ENCODE peak calls at places on chromosomes 3 and 15, in six cellular contexts. Y, E, R, P, H and I are unnamed samples.

GRCh38 chr3:177051419-177051818 is 145.9 kb downstream of the TBL1XR1 start:
- DNase-seq in Y (no peak), E (no peak), R (no peak), P (no peak), H (no peak), I (no peak)

GRCh38 chr3:62159693-62160092 is 213.7 kb downstream of the FEZF2 start:
- DNase-seq in Y (no peak), E (peak), R (no peak), P (no peak), H (peak), I (no peak)

GRCh38 chr3:111284485-111285187 is 213.0 kb downstream of the NECTIN3 start:
- DNase-seq in Y (no peak), E (no peak), R (no peak), P (no peak), H (no peak), I (no peak)

GRCh38 chr3:197028711-197029510 is 706 bp downstream of the MELTF start:
- DNase-seq in Y (no peak), E (no peak), R (peak), P (peak), H (no peak), I (peak)

GRCh38 chr3:188164248-188164687 is 10.3 kb downstream of the LPP start:
- DNase-seq in Y (no peak), E (no peak), R (no peak), P (peak), H (no peak), I (no peak)

GRCh38 chr3:156176048-156176447 is 55.7 kb downstream of the KCNAB1 start:
- DNase-seq in Y (no peak), E (no peak), R (no peak), P (no peak), H (no peak), I (no peak)

GRCh38 chr15:78976691-78977090 is 31.8 kb upstream of the CTSH start:
- DNase-seq in Y (no peak), E (no peak), R (no peak), P (no peak), H (no peak), I (no peak)

GRCh38 chr3:152244156-152244888 is 24.4 kb upstream of the MBNL1 start:
- DNase-seq in Y (no peak), E (no peak), R (no peak), P (no peak), H (no peak), I (no peak)

GRCh38 chr15:43370310-43370974 is 401 bp downstream of the ZSCAN29 start:
- DNase-seq in Y (peak), E (peak), R (peak), P (no peak), H (peak), I (peak)

GRCh38 chr15:82045179-82045891 is 483 bp downstream of the MEX3B start:
- DNase-seq in Y (peak), E (peak), R (peak), P (peak), H (peak), I (peak)

GRCh38 chr15:51030649-51031316 is 63.9 kb downstream of the TNFAIP8L3 start:
- DNase-seq in Y (no peak), E (peak), R (no peak), P (no peak), H (no peak), I (no peak)

GRCh38 chr3:56411147-56411546 is 57.1 kb downstream of the ERC2 start:
- DNase-seq in Y (no peak), E (no peak), R (no peak), P (no peak), H (no peak), I (no peak)

GRCh38 chr3:123380261-123380660 is 68.6 kb downstream of the ADCY5 start:
- DNase-seq in Y (no peak), E (no peak), R (no peak), P (no peak), H (no peak), I (no peak)

GRCh38 chr3:53162672-53163458 is 1.9 kb downstream of the PRKCD start:
- DNase-seq in Y (no peak), E (no peak), R (no peak), P (peak), H (no peak), I (no peak)

GRCh38 chr3:9036327-9037112 is 73.2 kb upstream of the RAD18 start:
- DNase-seq in Y (no peak), E (peak), R (no peak), P (no peak), H (peak), I (no peak)

GRCh38 chr3:108241146-108241545 is 18.9 kb upstream of the IFT57 start:
- DNase-seq in Y (no peak), E (no peak), R (no peak), P (no peak), H (no peak), I (no peak)

GRCh38 chr3:45199837-45200648 is 26.0 kb downstream of the TMEM158 start:
- DNase-seq in Y (no peak), E (peak), R (peak), P (peak), H (no peak), I (no peak)

GRCh38 chr3:197590313-197590962 is 34.7 kb upstream of the BDH1 start:
- DNase-seq in Y (no peak), E (no peak), R (no peak), P (no peak), H (no peak), I (no peak)

GRCh38 chr15:31280831-31281216 is 45.8 kb upstream of the KLF13 start:
- DNase-seq in Y (peak), E (no peak), R (no peak), P (no peak), H (no peak), I (no peak)

GRCh38 chr15:94584833-94585244 is 353.5 kb downstream of the MCTP2 start:
- DNase-seq in Y (no peak), E (no peak), R (no peak), P (no peak), H (no peak), I (no peak)

GRCh38 chr3:171185359-171185758 is 158.8 kb upstream of the SLC2A2 start:
- DNase-seq in Y (no peak), E (no peak), R (no peak), P (no peak), H (no peak), I (no peak)

GRCh38 chr3:72657666-72658065 is 190.6 kb downstream of the SHQ1 start:
- DNase-seq in Y (no peak), E (no peak), R (no peak), P (peak), H (no peak), I (no peak)

GRCh38 chr3:64900916-64901903 is 213.4 kb upstream of the ADAMTS9 start:
- DNase-seq in Y (no peak), E (peak), R (no peak), P (no peak), H (no peak), I (no peak)

GRCh38 chr3:47082519-47082918 is 81.4 kb downstream of the SETD2 start:
- DNase-seq in Y (no peak), E (peak), R (no peak), P (no peak), H (no peak), I (no peak)

GRCh38 chr3:25047058-25047457 is 381.0 kb upstream of the RARB start:
- DNase-seq in Y (no peak), E (no peak), R (no peak), P (no peak), H (no peak), I (no peak)

GRCh38 chr3:157624801-157625200 is 121.6 kb upstream of the VEPH1 start:
- DNase-seq in Y (no peak), E (no peak), R (no peak), P (no peak), H (no peak), I (no peak)

GRCh38 chr15:67833504-67834248 is 6.2 kb downstream of the RNU6-1 start:
- DNase-seq in Y (peak), E (no peak), R (peak), P (peak), H (no peak), I (peak)

GRCh38 chr3:122754867-122755835 is 38.5 kb downstream of the HSPBAP1 start:
- DNase-seq in Y (no peak), E (peak), R (peak), P (peak), H (no peak), I (no peak)

GRCh38 chr3:31051226-31051625 is 156.8 kb upstream of the GADL1 start:
- DNase-seq in Y (no peak), E (no peak), R (no peak), P (peak), H (no peak), I (no peak)

GRCh38 chr3:129503387-129504010 is 24.9 kb upstream of the RHO start:
- DNase-seq in Y (no peak), E (peak), R (no peak), P (no peak), H (no peak), I (no peak)

GRCh38 chr15:47332481-47332880 is 384.8 kb upstream of the SEMA6D start:
- DNase-seq in Y (no peak), E (peak), R (no peak), P (no peak), H (no peak), I (no peak)

GRCh38 chr15:25849431-25849921 is 13.7 kb downstream of the ATP10A start:
- DNase-seq in Y (no peak), E (peak), R (no peak), P (no peak), H (no peak), I (no peak)

GRCh38 chr3:194485471-194485875 is 1.3 kb downstream of the ATP13A3 start:
- DNase-seq in Y (no peak), E (peak), R (no peak), P (no peak), H (no peak), I (no peak)

GRCh38 chr3:141305436-141305835 is 62.9 kb upstream of the ZBTB38 start:
- DNase-seq in Y (no peak), E (peak), R (no peak), P (peak), H (no peak), I (no peak)

GRCh38 chr3:194671511-194671899 is 486 bp downstream of the LSG1 start:
- DNase-seq in Y (no peak), E (peak), R (no peak), P (peak), H (no peak), I (no peak)

GRCh38 chr3:14252321-14253021 is 73.9 kb downstream of the LSM3 start:
- DNase-seq in Y (no peak), E (peak), R (no peak), P (no peak), H (no peak), I (no peak)

GRCh38 chr3:114308830-114309229 is 15.0 kb downstream of the TIGIT start:
- DNase-seq in Y (no peak), E (no peak), R (no peak), P (no peak), H (no peak), I (no peak)

GRCh38 chr3:86978111-86978528 is 12.8 kb downstream of the VGLL3 start:
- DNase-seq in Y (no peak), E (peak), R (no peak), P (no peak), H (peak), I (no peak)

GRCh38 chr15:89395996-89396395 is 61.4 kb upstream of the POLG start:
- DNase-seq in Y (no peak), E (no peak), R (no peak), P (no peak), H (no peak), I (no peak)

DNA sequence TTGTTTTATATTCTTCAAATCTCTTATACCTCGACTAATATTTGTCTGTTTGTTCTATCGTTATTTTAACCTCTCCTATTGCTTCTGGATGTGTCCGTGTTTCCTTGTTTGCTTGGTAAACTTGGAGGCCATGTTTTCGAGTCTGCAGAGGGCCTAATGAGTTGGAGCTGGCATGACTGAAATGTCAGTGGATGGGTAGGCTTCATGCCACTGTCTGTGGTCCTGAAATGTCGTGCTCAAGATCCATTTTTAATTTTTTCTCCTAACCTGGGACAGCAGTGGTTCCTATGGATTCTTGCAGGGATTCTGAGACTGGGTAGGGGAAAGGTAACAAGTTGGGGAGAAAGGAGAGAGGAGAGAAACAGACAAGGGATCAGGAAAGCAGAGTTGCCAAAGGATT is 18.8 kb upstream of the GASK1A start:
- DNase-seq in Y (no peak), E (peak), R (no peak), P (no peak), H (no peak), I (no peak)
- TF ChIP-seq CTCF in Y (no peak), E (no peak), R (no peak), P (no peak), H (no peak), I (no peak)

DNA sequence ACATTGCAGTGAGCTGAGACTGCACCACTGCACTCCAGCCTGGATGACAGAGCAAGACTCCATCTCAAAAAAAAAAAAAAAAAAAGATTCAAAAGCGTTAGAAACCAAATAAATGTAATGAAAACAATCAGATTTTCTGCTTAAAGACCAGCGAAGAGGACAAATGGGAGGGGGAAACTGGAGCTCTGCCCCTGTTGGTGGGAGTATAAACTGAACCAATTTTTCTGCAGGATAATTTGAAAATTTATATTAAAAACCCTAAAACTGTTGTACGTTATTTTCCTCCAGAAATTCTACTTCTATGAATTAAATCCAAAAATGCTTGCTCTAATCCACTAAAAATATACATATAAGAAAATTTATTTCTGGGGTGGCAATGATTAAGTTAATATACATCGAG is 25.3 kb upstream of the ZSCAN2 start:
- DNase-seq in Y (no peak), E (no peak), R (no peak), P (no peak), H (no peak), I (no peak)
- TF ChIP-seq CTCF in Y (peak), E (no peak), R (peak), P (no peak), H (no peak), I (no peak)

GRCh38 chr3:179730508-179730907 is 77.7 kb downstream of the USP13 start:
- DNase-seq in Y (no peak), E (no peak), R (no peak), P (no peak), H (no peak), I (no peak)

GRCh38 chr3:179729981-179730380 is 77.1 kb downstream of the USP13 start:
- DNase-seq in Y (no peak), E (no peak), R (no peak), P (no peak), H (no peak), I (no peak)

GRCh38 chr3:179733797-179734196 is 81.0 kb downstream of the USP13 start:
- DNase-seq in Y (no peak), E (no peak), R (no peak), P (no peak), H (no peak), I (no peak)

GRCh38 chr3:179732661-179733348 is 80.0 kb downstream of the USP13 start:
- DNase-seq in Y (no peak), E (no peak), R (no peak), P (no peak), H (peak), I (peak)

GRCh38 chr3:179731544-179731943 is 78.7 kb downstream of the USP13 start:
- DNase-seq in Y (no peak), E (no peak), R (no peak), P (no peak), H (no peak), I (no peak)
- TF ChIP-seq CTCF in Y (no peak), E (no peak), R (no peak), P (no peak), H (no peak), I (no peak)

GRCh38 chr3:16247282-16248058 is 17.3 kb downstream of the DPH3 start:
- DNase-seq in Y (peak), E (peak), R (peak), P (peak), H (peak), I (peak)
- TF ChIP-seq CTCF in Y (peak), E (peak), R (peak), P (peak), H (peak), I (peak)